ENCODE peak calls at places on chromosomes 1 and 21, in six cellular contexts. Q, I, U, C, R and Y are unnamed samples.

GRCh38 chr1:63317007-63317813 is 5.2 kb upstream of the FOXD3 start:
- DNase-seq in Q (peak), I (peak), U (no peak), C (peak), R (peak), Y (peak)

GRCh38 chr1:160325252-160325651 is 17.8 kb downstream of the COPA start:
- DNase-seq in Q (no peak), I (no peak), U (no peak), C (no peak), R (no peak), Y (peak)

GRCh38 chr1:214401666-214402065 is 120.7 kb downstream of the SMYD2 start:
- DNase-seq in Q (no peak), I (no peak), U (no peak), C (no peak), R (no peak), Y (no peak)

GRCh38 chr1:21741206-21741605 is 41.7 kb downstream of the USP48 start:
- DNase-seq in Q (no peak), I (no peak), U (no peak), C (peak), R (no peak), Y (no peak)

GRCh38 chr1:177163844-177164379 is 600 bp downstream of the ASTN1 start:
- DNase-seq in Q (no peak), I (no peak), U (no peak), C (no peak), R (no peak), Y (no peak)

GRCh38 chr1:15848143-15848928 is 829 bp downstream of the SPEN start:
- DNase-seq in Q (peak), I (peak), U (no peak), C (peak), R (peak), Y (no peak)

GRCh38 chr1:42978317-42979036 is 19.8 kb upstream of the SLC2A1 start:
- DNase-seq in Q (no peak), I (peak), U (no peak), C (peak), R (no peak), Y (no peak)

GRCh38 chr1:71399594-71399993 is 318.8 kb upstream of the ZRANB2 start:
- DNase-seq in Q (no peak), I (no peak), U (no peak), C (no peak), R (no peak), Y (no peak)

GRCh38 chr21:40765771-40766170 is 81.2 kb downstream of the DSCAM start:
- DNase-seq in Q (no peak), I (no peak), U (no peak), C (no peak), R (no peak), Y (no peak)

GRCh38 chr1:24481098-24481497 is 21.5 kb upstream of the RCAN3 start:
- DNase-seq in Q (no peak), I (no peak), U (no peak), C (no peak), R (no peak), Y (no peak)

GRCh38 chr1:186806477-186806876 is 22.3 kb upstream of the PLA2G4A start:
- DNase-seq in Q (peak), I (no peak), U (no peak), C (peak), R (no peak), Y (peak)

GRCh38 chr1:99265124-99265523 is 832 bp downstream of the PLPPR4 start:
- DNase-seq in Q (no peak), I (no peak), U (no peak), C (no peak), R (no peak), Y (no peak)

GRCh38 chr1:184027751-184028682 is 9.5 kb downstream of the COLGALT2 start:
- DNase-seq in Q (no peak), I (no peak), U (no peak), C (no peak), R (no peak), Y (no peak)

GRCh38 chr1:155313266-155313665 is 4.6 kb downstream of the FDPS start:
- DNase-seq in Q (no peak), I (no peak), U (no peak), C (no peak), R (no peak), Y (no peak)
- H3K4me3 ChIP-seq in Q (no peak), I (no peak), U (no peak), C (no peak), R (no peak), Y (no peak)

GRCh38 chr1:19811206-19811851 is 3.8 kb downstream of the RNF186 start:
- DNase-seq in Q (peak), I (peak), U (peak), C (peak), R (peak), Y (no peak)
- TF ChIP-seq CTCF in Q (peak), I (peak), U (peak), C (peak), R (peak), Y (peak)

GRCh38 chr1:12618661-12619395 is 818 bp upstream of the DHRS3 start:
- DNase-seq in Q (peak), I (peak), U (peak), C (peak), R (peak), Y (no peak)

GRCh38 chr1:12619396-12620141 is 1.6 kb upstream of the DHRS3 start:
- DNase-seq in Q (peak), I (peak), U (peak), C (peak), R (peak), Y (peak)

GRCh38 chr1:12621346-12622320 is 3.6 kb upstream of the DHRS3 start:
- DNase-seq in Q (no peak), I (no peak), U (peak), C (no peak), R (no peak), Y (no peak)

GRCh38 chr1:12620931-12621330 is 2.9 kb upstream of the DHRS3 start:
- DNase-seq in Q (no peak), I (no peak), U (no peak), C (no peak), R (no peak), Y (no peak)

GRCh38 chr1:12620142-12620865 is 2.3 kb upstream of the DHRS3 start:
- DNase-seq in Q (no peak), I (no peak), U (no peak), C (no peak), R (no peak), Y (no peak)
- H3K4me3 ChIP-seq in Q (peak), I (no peak), U (peak), C (no peak), R (no peak), Y (no peak)

GRCh38 chr1:234258071-234258470 is 115.2 kb upstream of the COA6 start:
- DNase-seq in Q (no peak), I (no peak), U (no peak), C (no peak), R (no peak), Y (no peak)
- TF ChIP-seq CTCF in Q (no peak), I (no peak), U (no peak), C (no peak), R (no peak), Y (no peak)

GRCh38 chr1:194833111-194833510 is 1646.7 kb upstream of the B3GALT2 start:
- DNase-seq in Q (no peak), I (no peak), U (no peak), C (no peak), R (no peak), Y (no peak)

GRCh38 chr1:194830387-194830786 is 1644.0 kb upstream of the B3GALT2 start:
- DNase-seq in Q (no peak), I (no peak), U (no peak), C (no peak), R (no peak), Y (no peak)

GRCh38 chr1:194825382-194825781 is 1639.0 kb upstream of the B3GALT2 start:
- DNase-seq in Q (no peak), I (no peak), U (no peak), C (no peak), R (no peak), Y (no peak)

GRCh38 chr1:194829492-194829891 is 1643.1 kb upstream of the B3GALT2 start:
- DNase-seq in Q (no peak), I (no peak), U (no peak), C (peak), R (no peak), Y (no peak)
- H3K4me3 ChIP-seq in Q (no peak), I (no peak), U (no peak), C (no peak), R (no peak), Y (no peak)

GRCh38 chr1:19344372-19344810 is 32.3 kb downstream of the SLC66A1 start:
- DNase-seq in Q (peak), I (no peak), U (peak), C (peak), R (peak), Y (no peak)
- TF ChIP-seq CTCF in Q (peak), I (peak), U (peak), C (peak), R (peak), Y (peak)

GRCh38 chr1:1539310-1540014 is 962 bp downstream of the TMEM240 start:
- DNase-seq in Q (peak), I (peak), U (no peak), C (peak), R (peak), Y (no peak)
- H3K4me3 ChIP-seq in Q (peak), I (peak), U (peak), C (peak), R (peak), Y (no peak)

DNA sequence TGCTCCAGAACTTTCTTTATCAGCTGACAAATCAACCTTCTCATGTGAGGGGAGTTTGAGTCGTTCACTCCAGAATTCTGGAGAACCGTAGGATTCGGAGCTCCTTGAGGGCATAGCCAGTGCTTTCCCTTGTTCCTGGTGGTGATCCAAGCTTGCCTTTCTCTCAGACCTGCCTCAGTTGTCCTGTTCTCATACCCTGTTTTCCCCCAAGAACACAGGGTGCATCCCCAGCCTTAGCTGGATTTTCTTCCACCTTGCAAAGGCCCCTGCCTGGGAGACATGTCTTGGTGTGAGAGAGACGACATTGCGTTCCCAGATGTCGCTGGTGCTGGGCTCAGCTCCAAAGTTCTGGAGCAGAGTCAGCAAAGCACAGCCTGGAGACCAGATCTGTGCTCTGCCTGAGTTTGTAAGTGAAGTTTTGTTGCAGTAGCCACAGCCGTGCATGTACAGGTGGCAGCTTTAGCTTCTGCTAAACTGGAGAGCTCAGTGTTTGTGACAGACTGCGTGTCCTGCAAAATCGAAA is 40.0 kb downstream of the ABCG1 start:
- DNase-seq in Q (peak), I (no peak), U (no peak), C (no peak), R (no peak), Y (no peak)
- TF ChIP-seq CTCF in Q (no peak), I (no peak), U (no peak), C (no peak), R (no peak), Y (no peak)

GRCh38 chr1:170664283-170664827 is 424 bp downstream of the PRRX1 start:
- DNase-seq in Q (peak), I (peak), U (no peak), C (peak), R (no peak), Y (no peak)
- H3K4me3 ChIP-seq in Q (peak), I (peak), U (peak), C (peak), R (peak), Y (no peak)

GRCh38 chr1:89487972-89488371 is 36.7 kb upstream of the LRRC8B start:
- DNase-seq in Q (no peak), I (no peak), U (no peak), C (no peak), R (no peak), Y (no peak)
- TF ChIP-seq CTCF in Q (no peak), I (no peak), U (no peak), C (no peak), R (no peak), Y (no peak)